ENCODE peak calls at places on chromosomes 6 and 20, in four cellular contexts. F is fibroblast of pulmonary artery; A is activated naive CD4-positive, alpha-beta T cell treated with anti-CD3 and anti-CD28 coated beads for 36 hours; X is RWPE1. T is an unnamed sample.

GRCh38 chr6:113594726-113595125 is 262.4 kb upstream of the MARCKS start:
- DNase-seq in X (peak), F (no peak), A (no peak), T (peak)

GRCh38 chr6:33904050-33904827 is 100.4 kb upstream of the MLN start:
- DNase-seq in X (no peak), A (peak), F (no peak), T (no peak)

GRCh38 chr6:12068899-12069557 is 56.9 kb downstream of the HIVEP1 start:
- DNase-seq in A (no peak), X (no peak), F (no peak), T (peak)

GRCh38 chr6:118124851-118125250 is 217.8 kb downstream of the SLC35F1 start:
- DNase-seq in A (no peak), X (no peak), F (no peak), T (no peak)

GRCh38 chr6:116764557-116764960 is 960 bp downstream of the FAM162B start:
- DNase-seq in F (no peak), A (no peak), X (no peak), T (no peak)

GRCh38 chr6:155177369-155177961 is 86.3 kb upstream of the CLDN20 start:
- DNase-seq in X (peak), F (peak), A (peak), T (peak)

GRCh38 chr6:166553563-166554271 is 32.8 kb downstream of the RAMACL start:
- DNase-seq in X (peak), A (no peak), F (peak), T (peak)

GRCh38 chr6:52641826-52642225 is 29.1 kb upstream of the TMEM14A start:
- DNase-seq in A (no peak), X (no peak), F (no peak), T (no peak)

GRCh38 chr20:13205848-13206434 is 15.1 kb upstream of the ISM1 start:
- DNase-seq in X (peak), F (no peak), A (no peak), T (peak)

GRCh38 chr6:29649701-29650673 is 6.9 kb upstream of the MOG start:
- DNase-seq in A (peak), X (peak), F (peak), T (peak)

GRCh38 chr6:79946773-79947190 is 571 bp downstream of the ELOVL4 start:
- DNase-seq in A (peak), F (peak), X (peak), T (peak)

GRCh38 chr20:35301426-35301825 is 9.2 kb upstream of the FAM83C start:
- DNase-seq in X (no peak), F (no peak), A (no peak), T (no peak)

GRCh38 chr20:23419995-23420901 is 1.0 kb downstream of the NAPB start:
- DNase-seq in F (peak), A (peak), X (peak), T (peak)

GRCh38 chr6:16649241-16649640 is 112.0 kb downstream of the ATXN1 start:
- DNase-seq in X (no peak), A (no peak), F (no peak), T (no peak)

GRCh38 chr6:108650781-108651180 is 90.1 kb downstream of the FOXO3 start:
- DNase-seq in A (no peak), X (peak), F (peak), T (peak)

GRCh38 chr6:36780517-36781210 is 58.6 kb downstream of the CPNE5 start:
- DNase-seq in X (no peak), A (no peak), F (no peak), T (no peak)

T was measured in MCF 10A.